ENCODE peak calls at places on chromosomes 7 and 10, in six cellular contexts. U is vagina, Q is HepG2, H is prostate gland, S is GM12892, Y is K562. F is an unnamed sample.

GRCh38 chr7:151847681-151848081 is 29.2 kb downstream of the PRKAG2 start:
- DNase-seq in U (no peak), Q (no peak), H (no peak), S (no peak), Y (no peak), F (no peak)

GRCh38 chr7:117153016-117153415 is 169.8 kb downstream of the WNT2 start:
- DNase-seq in U (no peak), Q (no peak), H (no peak), S (no peak), Y (no peak), F (no peak)

GRCh38 chr7:151007469-151007898 is 16.7 kb downstream of the NOS3 start:
- DNase-seq in U (no peak), Q (no peak), H (no peak), S (no peak), Y (no peak), F (no peak)

GRCh38 chr10:7787150-7787856 is 490 bp downstream of the KIN start:
- DNase-seq in U (peak; percentile 87), Q (no peak), H (no peak), S (no peak), Y (no peak), F (peak; percentile 23)

GRCh38 chr10:12566161-12567115 is 217.1 kb downstream of the CAMK1D start:
- DNase-seq in U (no peak), Q (no peak), H (no peak), S (no peak), Y (no peak), F (no peak)

GRCh38 chr7:16667355-16667754 is 21.4 kb downstream of the BZW2 start:
- DNase-seq in U (no peak), Q (no peak), H (no peak), S (no peak), Y (no peak), F (no peak)

GRCh38 chr7:30987936-30988335 is 24.2 kb downstream of the GHRHR start:
- DNase-seq in U (no peak), Q (no peak), H (no peak), S (no peak), Y (no peak), F (no peak)

GRCh38 chr7:43850348-43851116 is 18.8 kb downstream of the MRPS24 start:
- DNase-seq in U (no peak), Q (no peak), H (no peak), S (no peak), Y (no peak), F (no peak)

GRCh38 chr10:89332718-89333281 is 5.0 kb downstream of the IFIT3 start:
- DNase-seq in U (no peak), Q (no peak), H (no peak), S (no peak), Y (no peak), F (no peak)

GRCh38 chr10:30384791-30385201 is 35.7 kb upstream of the MTPAP start:
- DNase-seq in U (no peak), Q (peak; percentile 24), H (no peak), S (no peak), Y (peak; percentile 57), F (peak; percentile 79)

GRCh38 chr7:38383281-38383680 is 109.8 kb upstream of the TARP start:
- DNase-seq in U (no peak), Q (no peak), H (no peak), S (no peak), Y (no peak), F (no peak)

GRCh38 chr10:13987472-13987871 is 343.3 kb downstream of the FRMD4A start:
- DNase-seq in U (no peak), Q (no peak), H (no peak), S (no peak), Y (no peak), F (no peak)

GRCh38 chr7:3431306-3431705 is 130.3 kb downstream of the SDK1 start:
- DNase-seq in U (no peak), Q (no peak), H (no peak), S (no peak), Y (no peak), F (no peak)

GRCh38 chr7:55187701-55188491 is 169.1 kb downstream of the EGFR start:
- DNase-seq in U (peak; percentile 82), Q (peak; percentile 40), H (no peak), S (no peak), Y (peak; percentile 6), F (no peak)

GRCh38 chr7:133679977-133680376 is 427.1 kb downstream of the EXOC4 start:
- DNase-seq in U (no peak), Q (no peak), H (no peak), S (no peak), Y (no peak), F (no peak)

GRCh38 chr10:78255796-78256638 is 222.4 kb downstream of the RPS24 start:
- DNase-seq in U (no peak), Q (peak; percentile 65), H (no peak), S (no peak), Y (peak; percentile 78), F (no peak)

GRCh38 chr7:158861936-158862704 is 5.8 kb downstream of the DYNC2I1 start:
- DNase-seq in U (no peak), Q (no peak), H (no peak), S (no peak), Y (no peak), F (no peak)

GRCh38 chr10:118968482-118968881 is 61.0 kb upstream of the NANOS1 start:
- DNase-seq in U (no peak), Q (no peak), H (no peak), S (no peak), Y (no peak), F (no peak)

GRCh38 chr10:61952028-61952638 is 50.6 kb downstream of the ARID5B start:
- DNase-seq in U (no peak), Q (no peak), H (no peak), S (no peak), Y (no peak), F (no peak)

GRCh38 chr7:7918736-7919448 is 49.7 kb upstream of the GLCCI1 start:
- DNase-seq in U (no peak), Q (no peak), H (no peak), S (no peak), Y (no peak), F (no peak)

GRCh38 chr10:131869344-131869743 is 31.5 kb upstream of the PPP2R2D start:
- DNase-seq in U (no peak), Q (no peak), H (no peak), S (no peak), Y (no peak), F (no peak)

GRCh38 chr7:24573008-24573553 is at the start of gene PALS2:
- DNase-seq in U (no peak), Q (peak; percentile 29), H (peak; percentile 63), S (peak; percentile 65), Y (peak; percentile 84), F (peak; percentile 91)

GRCh38 chr10:15787426-15787825 is 67.7 kb upstream of the ITGA8 start:
- DNase-seq in U (no peak), Q (no peak), H (no peak), S (no peak), Y (no peak), F (no peak)

GRCh38 chr10:103241262-103242011 is 4.2 kb upstream of the RPEL1 start:
- DNase-seq in U (no peak), Q (peak; percentile 50), H (peak; percentile 91), S (no peak), Y (no peak), F (peak; percentile 22)

GRCh38 chr10:11058965-11059364 is 41.3 kb downstream of the CELF2 start:
- DNase-seq in U (no peak), Q (no peak), H (no peak), S (no peak), Y (no peak), F (no peak)

GRCh38 chr7:110142939-110143526 is 947.9 kb upstream of the LRRN3 start:
- DNase-seq in U (no peak), Q (no peak), H (no peak), S (no peak), Y (no peak), F (no peak)

GRCh38 chr10:110704906-110705476 is 60.9 kb downstream of the RBM20 start:
- DNase-seq in U (no peak), Q (no peak), H (no peak), S (no peak), Y (no peak), F (no peak)

GRCh38 chr7:38840736-38841460 is 68.1 kb downstream of the VPS41 start:
- DNase-seq in U (no peak), Q (no peak), H (peak; percentile 64), S (no peak), Y (no peak), F (no peak)

DNA sequence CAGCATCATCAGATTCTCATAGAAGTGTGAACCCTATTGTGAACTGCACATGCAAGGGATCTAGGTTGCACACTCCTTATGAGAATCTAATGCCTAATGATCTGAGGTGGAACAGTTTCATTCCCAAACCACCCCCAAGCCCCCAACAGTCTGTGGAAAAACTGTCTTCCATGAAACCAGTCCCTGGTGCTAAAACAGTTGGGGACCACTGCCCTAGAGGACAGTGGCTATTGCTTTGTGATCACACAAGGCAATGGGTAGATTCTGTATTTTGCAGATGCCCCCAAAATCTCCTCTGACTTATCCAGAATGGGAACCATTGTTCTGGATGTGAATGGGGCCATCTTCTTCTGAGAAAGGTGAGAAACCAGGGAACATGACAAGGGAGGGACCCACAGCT is 31.1 kb upstream of the HPS1 start:
- DNase-seq in U (no peak), Q (no peak), H (no peak), S (no peak), Y (no peak), F (no peak)
- TF ChIP-seq POLR2AphosphoS5 in U (no peak), Q (no peak), H (no peak), S (no peak), Y (no peak), F (no peak)

GRCh38 chr7:92898798-92899197 is 62.4 kb upstream of the CDK6 start:
- DNase-seq in U (peak; percentile 81), Q (no peak), H (no peak), S (no peak), Y (no peak), F (no peak)

GRCh38 chr7:92910076-92910475 is 73.7 kb upstream of the CDK6 start:
- DNase-seq in U (no peak), Q (no peak), H (no peak), S (no peak), Y (no peak), F (no peak)

GRCh38 chr7:92904292-92905131 is 68.1 kb upstream of the CDK6 start:
- DNase-seq in U (no peak), Q (peak; percentile 16), H (no peak), S (peak; percentile 31), Y (peak; percentile 88), F (peak; percentile 36)
- TF ChIP-seq POLR2AphosphoS5 in U (no peak), Q (no peak), H (no peak), S (no peak), Y (no peak), F (no peak)

DNA sequence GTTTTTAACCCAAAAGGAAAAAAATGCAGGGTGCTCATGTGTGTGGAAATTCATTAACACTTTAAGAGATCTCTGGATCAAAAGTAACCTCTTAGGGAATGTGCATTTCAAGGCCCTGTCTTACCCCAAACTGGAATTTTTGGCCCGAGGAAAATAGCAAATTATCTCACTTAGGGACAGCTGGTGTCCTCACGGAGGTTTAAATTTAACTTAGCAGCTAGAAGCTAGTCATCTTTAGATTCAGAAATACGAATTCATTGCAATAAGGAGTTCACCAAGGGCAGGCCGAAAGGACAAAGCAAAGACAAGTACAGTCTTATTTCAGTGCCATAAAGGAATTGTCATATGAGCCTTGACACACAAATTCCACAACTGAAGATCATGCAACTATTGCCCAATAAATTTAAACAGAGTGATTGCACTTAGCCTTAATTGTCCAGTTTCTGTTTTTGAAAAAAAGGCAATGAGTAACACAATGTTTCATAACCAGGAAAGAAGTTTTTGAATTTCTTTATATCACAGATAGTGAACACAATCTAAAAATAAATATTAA is 22.4 kb upstream of the SEMA3C start:
- DNase-seq in U (no peak), Q (no peak), H (no peak), S (no peak), Y (no peak), F (no peak)
- TF ChIP-seq POLR2AphosphoS5 in U (peak; percentile 69), Q (no peak), H (peak; percentile 22), S (no peak), Y (no peak), F (no peak)

GRCh38 chr10:3887885-3888476 is 103.0 kb upstream of the KLF6 start:
- DNase-seq in U (no peak), Q (no peak), H (peak; percentile 30), S (peak; percentile 20), Y (no peak), F (peak; percentile 73)
- TF ChIP-seq POLR2AphosphoS5 in U (peak; percentile 33), Q (no peak), H (peak; percentile 54), S (no peak), Y (no peak), F (no peak)

F was measured in GM23338.